ENCODE peak calls at places on chromosomes 4 and X, in four cellular contexts. J is IMR-90, D is GM23248, Z is mesenchymal stem cell. B is an unnamed sample. For H3K27me3, the result is how much of the 10 kb centered on the place peaks cover.

GRCh38 chr4:24372341-24372740 is 212.0 kb downstream of the DHX15 start:
- DNase-seq in J (no peak), D (no peak), Z (no peak), B (no peak)

GRCh38 chr4:87103691-87104187 is 116.7 kb downstream of the KLHL8 start:
- DNase-seq in J (peak), D (peak), Z (peak), B (no peak)

GRCh38 chrX:774536-774935 is 143.9 kb downstream of the SHOX start:
- DNase-seq in J (no peak), D (no peak), Z (no peak), B (no peak)

GRCh38 chrX:138255373-138255772 is 456.1 kb downstream of the FGF13 start:
- DNase-seq in J (no peak), D (no peak), Z (no peak), B (no peak)

GRCh38 chr4:172758586-172759340 is 409.8 kb upstream of the GALNT7 start:
- DNase-seq in J (peak), D (peak), Z (peak), B (no peak)

GRCh38 chrX:17475820-17476219 is 100.8 kb downstream of the NHS start:
- DNase-seq in J (no peak), D (peak), Z (no peak), B (no peak)

GRCh38 chrX:122552291-122552800 is 631.7 kb upstream of the GRIA3 start:
- DNase-seq in J (no peak), D (peak), Z (no peak), B (no peak)

GRCh38 chr4:14883166-14883565 is 119.1 kb upstream of the CPEB2 start:
- DNase-seq in J (no peak), D (no peak), Z (no peak), B (no peak)

GRCh38 chrX:8879750-8880149 is 78.6 kb upstream of the FAM9A start:
- DNase-seq in J (peak), D (peak), Z (peak), B (peak)

GRCh38 chr4:109164011-109164410 is 138.4 kb downstream of the COL25A1 start:
- DNase-seq in J (peak), D (peak), Z (peak), B (no peak)

GRCh38 chrX:18010251-18010650 is 149.2 kb upstream of the RAI2 start:
- DNase-seq in J (no peak), D (no peak), Z (no peak), B (no peak)

GRCh38 chrX:9315086-9315485 is 149.8 kb upstream of the TBL1X start:
- DNase-seq in J (peak), D (no peak), Z (peak), B (no peak)

GRCh38 chrX:110442631-110443030 is 84.0 kb downstream of the RTL9 start:
- DNase-seq in J (peak), D (peak), Z (peak), B (peak)

GRCh38 chrX:23854945-23855344 is 52.8 kb downstream of the APOO start:
- DNase-seq in J (no peak), D (peak), Z (peak), B (no peak)

GRCh38 chr4:41442818-41443217 is 95.1 kb upstream of the LIMCH1 start:
- DNase-seq in J (no peak), D (no peak), Z (no peak), B (no peak)

GRCh38 chr4:14908635-14909034 is 93.6 kb upstream of the CPEB2 start:
- DNase-seq in J (peak), D (no peak), Z (peak), B (peak)

GRCh38 chrX:136784231-136784630 is 3.5 kb upstream of the ARHGEF6 start:
- DNase-seq in J (no peak), D (no peak), Z (no peak), B (no peak)

GRCh38 chr4:92450694-92451093 is 146.9 kb downstream of the GRID2 start:
- DNase-seq in J (no peak), D (no peak), Z (no peak), B (no peak)

GRCh38 chr4:98659106-98659592 is 738 bp upstream of the TSPAN5 start:
- DNase-seq in J (peak), D (peak), Z (peak), B (no peak)

GRCh38 chr4:100728861-100729260 is 211.0 kb upstream of the EMCN start:
- DNase-seq in J (no peak), D (no peak), Z (no peak), B (no peak)

GRCh38 chr4:12126476-12126875 is 697.8 kb upstream of the HS3ST1 start:
- DNase-seq in J (no peak), D (no peak), Z (no peak), B (no peak)

DNA sequence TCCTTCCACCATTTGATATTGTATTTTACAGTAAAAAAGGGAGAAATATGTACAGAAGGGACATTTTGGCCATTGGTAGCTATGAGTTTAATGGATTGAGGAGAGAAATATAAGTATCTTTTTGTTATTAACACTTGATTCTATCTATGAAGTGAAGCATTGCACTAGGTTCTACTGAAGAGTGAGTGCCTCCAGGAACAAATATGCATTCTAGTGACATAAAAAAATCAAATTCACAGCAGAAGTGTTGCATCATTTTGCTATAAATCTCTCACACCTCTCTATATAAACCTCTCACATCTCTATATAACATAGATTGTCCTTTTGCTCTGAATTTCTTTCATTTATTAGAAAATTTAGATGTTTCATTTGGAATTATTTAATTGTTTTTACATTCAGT is 425 bp downstream of the SYTL5 start:
- DNase-seq in J (no peak), D (no peak), Z (no peak), B (no peak)
- H3K4me3 ChIP-seq in J (no peak), D (no peak), Z (no peak), B (no peak)

GRCh38 chrX:34879876-34880275 is 62.7 kb upstream of the FAM47B start:
- DNase-seq in J (no peak), D (no peak), Z (no peak), B (no peak)

GRCh38 chrX:34879361-34879760 is 63.2 kb upstream of the FAM47B start:
- DNase-seq in J (peak), D (no peak), Z (no peak), B (no peak)

GRCh38 chrX:34875204-34875603 is 67.4 kb upstream of the FAM47B start:
- DNase-seq in J (peak), D (peak), Z (peak), B (peak)

GRCh38 chrX:34874763-34875162 is 67.8 kb upstream of the FAM47B start:
- DNase-seq in J (no peak), D (no peak), Z (no peak), B (no peak)

GRCh38 chrX:34877451-34877850 is 65.1 kb upstream of the FAM47B start:
- DNase-seq in J (peak), D (peak), Z (peak), B (no peak)
- H3K27me3 ChIP-seq in J (under half), D (under half), Z (under half), B (under half)

GRCh38 chr4:10416441-10416840 is 40.8 kb downstream of the ZNF518B start:
- DNase-seq in J (no peak), D (no peak), Z (no peak), B (no peak)
- H3K9ac ChIP-seq in J (no peak), D (no peak), Z (no peak), B (no peak)

DNA sequence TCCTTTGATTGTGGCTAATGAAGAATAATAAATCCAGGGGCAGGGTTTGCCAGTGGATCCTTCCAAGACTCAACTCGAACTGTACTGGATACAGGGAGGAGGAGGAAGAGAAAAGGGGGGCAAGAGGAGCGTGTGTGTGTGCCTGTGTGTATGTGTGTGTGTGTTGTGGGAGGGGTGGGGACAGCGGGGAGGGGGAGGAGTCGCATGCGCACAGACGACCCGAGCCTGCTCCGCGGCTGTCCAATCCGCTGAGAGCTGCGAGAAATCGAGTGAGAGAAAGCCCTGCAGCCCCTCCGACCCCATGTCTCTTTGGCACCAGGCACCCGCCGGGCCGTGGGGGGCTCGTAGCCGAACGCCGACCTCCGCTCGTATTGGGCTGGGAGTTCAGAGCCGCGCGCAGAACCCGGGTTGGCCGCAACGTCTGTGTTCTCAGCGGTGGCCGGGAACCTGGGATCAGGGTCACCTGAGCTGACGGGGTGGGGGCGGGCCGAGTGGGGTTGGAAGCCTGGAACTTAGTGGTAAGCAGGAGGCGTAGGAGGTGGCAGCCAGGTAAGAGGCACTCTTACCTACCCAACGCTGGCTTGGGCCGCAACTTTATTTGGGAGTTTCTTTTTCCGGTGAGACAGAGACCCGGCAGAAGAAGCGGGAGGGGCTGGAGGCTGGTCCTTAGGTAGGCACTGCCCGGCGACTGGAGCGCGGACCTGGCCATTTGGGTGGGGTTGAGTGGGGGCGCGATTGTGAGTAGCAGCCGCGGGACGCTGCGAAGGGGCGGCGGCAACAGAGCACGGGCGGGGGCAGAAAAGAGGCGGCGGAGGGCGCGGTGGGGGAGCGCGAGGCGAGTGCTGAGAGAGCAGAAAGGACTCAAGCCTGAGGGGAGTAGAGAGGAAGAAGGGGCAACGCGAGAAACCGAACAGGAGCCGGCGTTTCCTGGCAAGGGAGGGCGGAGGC is 566 bp upstream of the POU4F2 start:
- DNase-seq in J (no peak), D (no peak), Z (no peak), B (no peak)
- H3K4me3 ChIP-seq in J (no peak), D (no peak), Z (peak), B (no peak)

GRCh38 chr4:104283303-104283702 is 211.4 kb downstream of the CXXC4 start:
- DNase-seq in J (no peak), D (no peak), Z (no peak), B (no peak)
- H3K27me3 ChIP-seq in J (under half), D (under half), Z (under half), B (under half)

GRCh38 chr4:81490761-81491160 is 19.1 kb upstream of the RASGEF1B start:
- DNase-seq in J (no peak), D (no peak), Z (no peak), B (no peak)

GRCh38 chr4:81485310-81485980 is 13.7 kb upstream of the RASGEF1B start:
- DNase-seq in J (no peak), D (no peak), Z (no peak), B (no peak)

GRCh38 chr4:81481151-81481550 is 9.4 kb upstream of the RASGEF1B start:
- DNase-seq in J (no peak), D (no peak), Z (no peak), B (no peak)

GRCh38 chr4:81482344-81482743 is 10.6 kb upstream of the RASGEF1B start:
- DNase-seq in J (no peak), D (no peak), Z (no peak), B (no peak)

GRCh38 chr4:81486502-81486901 is 14.8 kb upstream of the RASGEF1B start:
- DNase-seq in J (no peak), D (no peak), Z (no peak), B (no peak)
- H3K9ac ChIP-seq in J (no peak), D (no peak), Z (no peak), B (no peak)

B was measured in MM.1S.